ENCODE peak calls at places on chromosomes 6 and 20, in six cellular contexts. P is PC-3; W is CD4-positive, CD25-positive, alpha-beta regulatory T cell; H is IMR-90; D is mammary epithelial cell; B is BJ. K is an unnamed sample. For H3K27me3, the result is how much of the 10 kb centered on the place peaks cover.

GRCh38 chr20:23147964-23148720 is 62.0 kb upstream of the CD93 start:
- DNase-seq in P (peak), W (no peak), H (peak), D (peak), B (peak), K (peak)

GRCh38 chr6:5511924-5512323 is 250.6 kb downstream of the FARS2 start:
- DNase-seq in P (peak), W (no peak), H (peak), D (no peak), B (peak), K (no peak)

GRCh38 chr6:21500314-21500713 is 93.2 kb upstream of the SOX4 start:
- DNase-seq in P (no peak), W (no peak), H (no peak), D (no peak), B (no peak), K (no peak)

GRCh38 chr20:34948030-34948429 is 7.6 kb downstream of the GSS start:
- DNase-seq in P (peak), W (no peak), H (peak), D (peak), B (peak), K (peak)

GRCh38 chr6:138593100-138593877 is 94.0 kb upstream of the NHSL1 start:
- DNase-seq in P (peak), W (no peak), H (peak), D (peak), B (peak), K (peak)

GRCh38 chr6:28789553-28790083 is 134.2 kb downstream of the TRIM27 start:
- DNase-seq in P (peak), W (no peak), H (peak), D (peak), B (no peak), K (peak)

GRCh38 chr6:33419580-33420492 is at the start of gene SYNGAP1:
- DNase-seq in P (no peak), W (no peak), H (peak), D (no peak), B (no peak), K (no peak)

GRCh38 chr20:8601542-8601912 is 467.4 kb upstream of the PLCB4 start:
- DNase-seq in P (no peak), W (no peak), H (no peak), D (no peak), B (no peak), K (peak)

GRCh38 chr6:73121421-73121993 is 103.8 kb downstream of the KHDC1L start:
- DNase-seq in P (peak), W (no peak), H (peak), D (peak), B (peak), K (peak)

GRCh38 chr6:35634316-35634715 is 54.4 kb downstream of the FKBP5 start:
- DNase-seq in P (no peak), W (no peak), H (no peak), D (no peak), B (no peak), K (no peak)

GRCh38 chr6:14193524-14193923 is 76.0 kb downstream of the CD83 start:
- DNase-seq in P (no peak), W (no peak), H (no peak), D (no peak), B (no peak), K (no peak)

GRCh38 chr20:57445298-57445697 is 54.1 kb downstream of the RBM38 start:
- DNase-seq in P (peak), W (no peak), H (peak), D (no peak), B (peak), K (no peak)
- H3K27me3 ChIP-seq in P (under half), W (under half), H (under half), D (under half), B (under half), K (under half)

GRCh38 chr6:116876635-116877611 is at the start of gene RFX6:
- DNase-seq in P (no peak), W (no peak), H (no peak), D (no peak), B (no peak), K (no peak)
- H3K4me3 ChIP-seq in P (peak), W (no peak), H (no peak), D (peak), B (no peak), K (peak)

GRCh38 chr20:46342045-46342378 is 33.7 kb upstream of the CDH22 start:
- DNase-seq in P (no peak), W (no peak), H (no peak), D (no peak), B (no peak), K (no peak)
- H3K27me3 ChIP-seq in P (half or more), W (under half), H (under half), D (under half), B (under half), K (under half)

GRCh38 chr20:560680-561079 is 17.1 kb upstream of the CSNK2A1 start:
- DNase-seq in P (no peak), W (no peak), H (no peak), D (no peak), B (no peak), K (no peak)
- H3K4me3 ChIP-seq in P (no peak), W (no peak), H (no peak), D (no peak), B (no peak), K (no peak)

GRCh38 chr20:57803718-57804005 is 93.8 kb upstream of the PMEPA1 start:
- DNase-seq in P (no peak), W (no peak), H (no peak), D (no peak), B (no peak), K (no peak)

GRCh38 chr20:57806476-57806875 is 96.7 kb upstream of the PMEPA1 start:
- DNase-seq in P (no peak), W (no peak), H (no peak), D (no peak), B (no peak), K (no peak)

GRCh38 chr20:57805784-57806183 is 96.0 kb upstream of the PMEPA1 start:
- DNase-seq in P (no peak), W (no peak), H (no peak), D (no peak), B (no peak), K (peak)

GRCh38 chr20:57802877-57803717 is 93.3 kb upstream of the PMEPA1 start:
- DNase-seq in P (no peak), W (no peak), H (no peak), D (no peak), B (no peak), K (no peak)

GRCh38 chr20:57804470-57805250 is 94.8 kb upstream of the PMEPA1 start:
- DNase-seq in P (no peak), W (no peak), H (no peak), D (no peak), B (no peak), K (no peak)
- H3K27me3 ChIP-seq in P (under half), W (under half), H (under half), D (under half), B (under half), K (under half)